ENCODE peak calls at places on chromosomes 2 and 18, in four cellular contexts. One of them, this sample, is unnamed.

GRCh38 chr2:219495531-219496122 is 3.1 kb upstream of the GMPPA start:
- DNase-seq in HTR-8/SVneo: peak
- DNase-seq in Right ventricle myocardium superior: peak
- DNase-seq in prostate gland: no peak
- DNase-seq in this sample: peak

GRCh38 chr2:229880892-229881553 is 40.8 kb downstream of the TRIP12 start:
- DNase-seq in Right ventricle myocardium superior: no peak
- DNase-seq in prostate gland: no peak
- DNase-seq in HTR-8/SVneo: no peak
- DNase-seq in this sample: no peak

GRCh38 chr2:99487906-99488305 is 1.9 kb downstream of the REV1 start:
- DNase-seq in Right ventricle myocardium superior: no peak
- DNase-seq in HTR-8/SVneo: no peak
- DNase-seq in prostate gland: no peak
- DNase-seq in this sample: no peak

GRCh38 chr2:12921321-12921720 is 204.6 kb downstream of the TRIB2 start:
- DNase-seq in HTR-8/SVneo: no peak
- DNase-seq in Right ventricle myocardium superior: no peak
- DNase-seq in prostate gland: no peak
- DNase-seq in this sample: no peak

GRCh38 chr18:69123421-69123820 is 277.3 kb upstream of the DOK6 start:
- DNase-seq in HTR-8/SVneo: no peak
- DNase-seq in Right ventricle myocardium superior: no peak
- DNase-seq in prostate gland: no peak
- DNase-seq in this sample: no peak

GRCh38 chr2:226782092-226782713 is 17.4 kb downstream of the IRS1 start:
- DNase-seq in Right ventricle myocardium superior: no peak
- DNase-seq in prostate gland: peak
- DNase-seq in HTR-8/SVneo: no peak
- DNase-seq in this sample: no peak

GRCh38 chr2:162382283-162382682 is 38.4 kb downstream of the GCA start:
- DNase-seq in HTR-8/SVneo: no peak
- DNase-seq in prostate gland: no peak
- DNase-seq in Right ventricle myocardium superior: no peak
- DNase-seq in this sample: no peak

GRCh38 chr18:41162781-41163180 is 792.3 kb upstream of the PIK3C3 start:
- DNase-seq in prostate gland: no peak
- DNase-seq in Right ventricle myocardium superior: no peak
- DNase-seq in HTR-8/SVneo: no peak
- DNase-seq in this sample: no peak

GRCh38 chr2:69958480-69958879 is 3.0 kb downstream of the ASPRV1 start:
- DNase-seq in prostate gland: no peak
- DNase-seq in HTR-8/SVneo: no peak
- DNase-seq in Right ventricle myocardium superior: no peak
- DNase-seq in this sample: no peak

GRCh38 chr18:44586782-44587524 is 93.7 kb upstream of the SETBP1 start:
- DNase-seq in HTR-8/SVneo: no peak
- DNase-seq in Right ventricle myocardium superior: no peak
- DNase-seq in prostate gland: peak
- DNase-seq in this sample: no peak

GRCh38 chr2:85607268-85608215 is 4.3 kb downstream of the C2orf68 start:
- DNase-seq in HTR-8/SVneo: no peak
- DNase-seq in Right ventricle myocardium superior: no peak
- DNase-seq in prostate gland: peak
- DNase-seq in this sample: no peak

GRCh38 chr18:23626451-23627279 is 36.0 kb downstream of the ANKRD29 start:
- DNase-seq in prostate gland: no peak
- DNase-seq in Right ventricle myocardium superior: no peak
- DNase-seq in HTR-8/SVneo: peak
- DNase-seq in this sample: no peak

GRCh38 chr2:164554487-164554886 is 66.8 kb downstream of the GRB14 start:
- DNase-seq in prostate gland: no peak
- DNase-seq in Right ventricle myocardium superior: no peak
- DNase-seq in HTR-8/SVneo: no peak
- DNase-seq in this sample: no peak

GRCh38 chr2:120231974-120232635 is 8.9 kb upstream of the TMEM185B start:
- DNase-seq in Right ventricle myocardium superior: no peak
- DNase-seq in prostate gland: peak
- DNase-seq in HTR-8/SVneo: no peak
- DNase-seq in this sample: no peak

GRCh38 chr18:75958683-75959082 is 531.2 kb upstream of the SMIM21 start:
- DNase-seq in Right ventricle myocardium superior: no peak
- DNase-seq in HTR-8/SVneo: no peak
- DNase-seq in prostate gland: no peak
- DNase-seq in this sample: no peak

GRCh38 chr2:238096311-238097011 is 3.7 kb upstream of the ESPNL start:
- DNase-seq in HTR-8/SVneo: no peak
- DNase-seq in Right ventricle myocardium superior: no peak
- DNase-seq in prostate gland: no peak
- DNase-seq in this sample: no peak

This sample was measured in left ventricle myocardium inferior.